ENCODE peak calls at places on chromosomes 7 and 10, in eight cellular contexts. J, Y, K, V, C, L, D and P are unnamed samples.
A peak's percentile ranks its signal among the peaks of the same experiment; 100 is the strongest.

GRCh38 chr7:90761584-90761983 is 165.5 kb downstream of the CDK14 start:
- DNase-seq in J (no peak), Y (no peak), K (no peak), V (no peak), C (no peak), L (no peak), D (no peak), P (no peak)

GRCh38 chr10:70255329-70256299 is 22.4 kb upstream of the PPA1 start:
- DNase-seq in J (no peak), Y (no peak), K (no peak), V (no peak), C (no peak), L (peak; percentile 82), D (peak; percentile 20), P (no peak)

GRCh38 chr10:5534051-5534821 is 9.5 kb downstream of the CALML3 start:
- DNase-seq in J (no peak), Y (no peak), K (no peak), V (peak; percentile 47), C (peak; percentile 28), L (no peak), D (no peak), P (no peak)

GRCh38 chr7:55306331-55306730 is 58.8 kb upstream of the LANCL2 start:
- DNase-seq in J (no peak), Y (no peak), K (no peak), V (no peak), C (no peak), L (no peak), D (no peak), P (no peak)

GRCh38 chr7:23654508-23654907 is 25.5 kb upstream of the FAM221A start:
- DNase-seq in J (peak; percentile 37), Y (no peak), K (no peak), V (no peak), C (no peak), L (no peak), D (peak; percentile 34), P (no peak)

GRCh38 chr10:126111562-126111961 is 215.2 kb downstream of the FANK1 start:
- DNase-seq in J (no peak), Y (no peak), K (no peak), V (no peak), C (no peak), L (no peak), D (no peak), P (no peak)

GRCh38 chr10:88858493-88858892 is 6.8 kb upstream of the ANKRD22 start:
- DNase-seq in J (no peak), Y (no peak), K (no peak), V (no peak), C (no peak), L (no peak), D (no peak), P (no peak)

GRCh38 chr10:132452651-132453469 is 55.9 kb downstream of the PWWP2B start:
- DNase-seq in J (peak; percentile 53), Y (no peak), K (no peak), V (peak; percentile 91), C (peak; percentile 68), L (peak; percentile 98), D (peak; percentile 94), P (no peak)

DNA sequence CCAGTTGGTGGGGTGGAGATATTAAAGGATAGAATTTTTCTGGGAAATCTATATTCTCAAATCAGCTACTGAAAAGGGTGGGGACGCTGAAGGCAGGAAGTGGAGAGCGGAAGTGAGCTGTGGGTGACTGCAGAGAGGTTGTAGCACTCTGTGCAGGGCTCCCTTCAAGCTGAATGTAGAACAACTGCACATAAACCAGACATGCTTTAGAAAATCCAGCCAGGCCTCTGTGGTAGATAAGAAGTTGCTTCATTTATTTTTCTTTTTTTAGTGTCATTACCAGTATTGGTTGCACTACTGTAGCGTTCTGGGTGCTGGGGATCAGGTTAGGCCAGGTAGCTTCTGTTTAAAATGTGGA is 127.8 kb downstream of the CELF2 start:
- DNase-seq in J (no peak), Y (no peak), K (no peak), V (no peak), C (peak; percentile 49), L (no peak), D (no peak), P (no peak)
- H3K4me3 ChIP-seq in J (no peak overlapping the region), Y (no peak overlapping the region), K (no peak overlapping the region), V (no peak overlapping the region), C (no peak overlapping the region), L (no peak overlapping the region), D (no peak overlapping the region), P (no peak overlapping the region)

GRCh38 chr10:93071674-93072224 is 1.9 kb upstream of the CYP26A1 start:
- DNase-seq in J (no peak), Y (no peak), K (peak; percentile 90), V (peak; percentile 45), C (no peak), L (peak; percentile 77), D (peak; percentile 34), P (no peak)
- H3K27me3 ChIP-seq in J (peaks cover 70% of the 10 kb centered on the region), Y (peaks cover 34% of the 10 kb centered on the region), K (peaks cover 38% of the 10 kb centered on the region), V (peaks cover 30% of the 10 kb centered on the region), C (no peaks in the 10 kb centered on the region), L (peaks cover 22% of the 10 kb centered on the region), D (peaks cover 23% of the 10 kb centered on the region), P (peaks cover 86% of the 10 kb centered on the region)

GRCh38 chr7:120856198-120856597 is 1.7 kb downstream of the TSPAN12 start:
- DNase-seq in J (no peak), Y (no peak), K (no peak), V (no peak), C (no peak), L (no peak), D (no peak), P (no peak)

GRCh38 chr7:120860151-120860550 is 2.2 kb upstream of the TSPAN12 start:
- DNase-seq in J (no peak), Y (no peak), K (no peak), V (no peak), C (no peak), L (no peak), D (no peak), P (no peak)

GRCh38 chr7:120857558-120858298 is at the start of gene TSPAN12:
- DNase-seq in J (peak; percentile 62), Y (no peak), K (no peak), V (peak; percentile 89), C (peak; percentile 84), L (peak; percentile 95), D (peak; percentile 94), P (no peak)

GRCh38 chr7:120858299-120858636 is 324 bp upstream of the TSPAN12 start:
- DNase-seq in J (no peak), Y (no peak), K (no peak), V (no peak), C (no peak), L (no peak), D (no peak), P (no peak)

DNA sequence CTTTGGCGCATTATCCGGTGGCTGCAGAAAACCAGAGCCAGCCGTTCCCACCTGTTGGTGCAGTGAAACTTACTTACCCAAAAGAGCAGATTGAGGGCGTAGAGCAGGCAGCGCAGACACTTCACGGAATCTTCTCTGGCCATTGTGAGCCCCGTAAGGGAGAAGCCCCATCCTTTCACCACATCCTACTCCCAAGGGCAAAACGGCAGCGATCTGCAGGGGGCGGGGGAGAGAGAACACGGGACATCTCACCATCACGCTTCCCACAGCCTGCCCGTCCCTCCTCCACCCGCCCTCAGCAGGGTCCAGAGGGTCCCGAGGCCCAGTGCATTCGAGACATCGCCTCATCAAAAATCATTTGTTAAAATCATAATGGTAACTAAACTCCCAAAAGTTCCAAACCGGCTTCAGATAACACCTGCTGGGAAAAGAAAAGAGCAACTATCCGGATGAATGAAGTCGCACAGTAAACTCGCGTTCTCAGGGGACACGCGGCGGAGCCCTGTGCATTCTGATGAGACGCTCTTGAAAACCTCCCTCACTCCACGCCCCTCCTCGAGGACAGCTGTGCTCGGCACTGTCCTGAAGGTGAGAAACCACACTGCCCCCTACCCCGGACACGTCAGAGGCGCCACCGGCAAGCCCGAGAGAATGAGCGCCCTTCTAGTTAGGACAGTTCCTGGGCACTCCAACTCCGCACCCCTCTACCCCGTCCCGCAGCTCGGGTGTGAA is 1.2 kb downstream of the TSPAN12 start:
- DNase-seq in J (peak; percentile 21), Y (no peak), K (no peak), V (peak; percentile 57), C (peak; percentile 25), L (peak; percentile 72), D (peak; percentile 48), P (no peak)
- TF ChIP-seq CTCF in J (no peak), Y (no peak), K (no peak), V (no peak), C (no peak), L (no peak), D (no peak), P (no peak)

GRCh38 chr7:36969376-36969775 is 245.1 kb upstream of the AOAH start:
- DNase-seq in J (no peak), Y (no peak), K (no peak), V (no peak), C (no peak), L (no peak), D (no peak), P (no peak)
- H3K4me3 ChIP-seq in J (no peak overlapping the region), Y (no peak overlapping the region), K (no peak overlapping the region), V (no peak overlapping the region), C (no peak overlapping the region), L (no peak overlapping the region), D (no peak overlapping the region), P (no peak overlapping the region)

DNA sequence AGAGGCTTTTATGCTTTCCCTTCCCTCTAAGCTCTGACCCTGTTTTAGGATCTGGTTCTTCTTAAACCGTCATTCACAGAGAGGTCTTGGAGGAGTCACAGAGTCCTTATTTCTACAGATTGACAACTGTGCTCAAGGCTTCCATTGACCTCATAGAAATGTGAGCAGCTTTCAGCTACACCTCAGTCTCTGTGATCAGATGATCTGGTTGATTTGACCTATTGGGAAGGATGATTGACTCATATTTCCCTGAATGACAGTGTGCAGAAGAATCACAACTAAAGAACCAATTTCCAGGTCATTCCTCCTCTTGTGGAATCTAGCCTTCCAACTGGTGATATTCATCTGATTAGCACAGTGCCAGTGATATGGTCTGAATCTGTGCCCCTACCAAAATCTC is 3.4 kb downstream of the CYP3A4 start:
- DNase-seq in J (no peak), Y (no peak), K (no peak), V (no peak), C (no peak), L (no peak), D (no peak), P (no peak)
- H3K27me3 ChIP-seq in J (no peaks in the 10 kb centered on the region), Y (peaks cover 15% of the 10 kb centered on the region), K (no peaks in the 10 kb centered on the region), V (no peaks in the 10 kb centered on the region), C (no peaks in the 10 kb centered on the region), L (no peaks in the 10 kb centered on the region), D (no peaks in the 10 kb centered on the region), P (peaks cover 5% of the 10 kb centered on the region)

GRCh38 chr7:132503415-132503814 is 72.9 kb downstream of the PLXNA4 start:
- DNase-seq in J (no peak), Y (no peak), K (no peak), V (no peak), C (no peak), L (no peak), D (no peak), P (no peak)
- TF ChIP-seq CTCF in J (no peak), Y (no peak), K (no peak), V (no peak), C (no peak), L (no peak), D (no peak), P (no peak)